ENCODE peak calls at places on chromosomes 2 and 18, in five cellular contexts. One of them, this sample, is unnamed.
A peak's percentile ranks its signal among the peaks of the same experiment; 100 is the strongest.

GRCh38 chr2:150620860-150621259 is 133.4 kb upstream of the RND3 start:
- DNase-seq in foreskin keratinocyte: no peak
- DNase-seq in BJ: no peak
- DNase-seq in upper lobe of right lung: no peak
- DNase-seq in cardiac muscle cell: no peak
- DNase-seq in this sample: no peak

GRCh38 chr2:205011031-205011430 is 465.8 kb downstream of the PARD3B start:
- DNase-seq in foreskin keratinocyte: no peak
- DNase-seq in BJ: no peak
- DNase-seq in upper lobe of right lung: no peak
- DNase-seq in cardiac muscle cell: no peak
- DNase-seq in this sample: no peak

GRCh38 chr2:10303634-10304378 is 1.1 kb downstream of the HPCAL1 start:
- DNase-seq in foreskin keratinocyte: no peak
- DNase-seq in BJ: no peak
- DNase-seq in upper lobe of right lung: peak; percentile 84
- DNase-seq in cardiac muscle cell: peak; percentile 75
- DNase-seq in this sample: peak; percentile 64

GRCh38 chr18:8794133-8794986 is 89.0 kb downstream of the MTCL1 start:
- DNase-seq in foreskin keratinocyte: peak; percentile 37
- DNase-seq in BJ: peak; percentile 82
- DNase-seq in upper lobe of right lung: no peak
- DNase-seq in cardiac muscle cell: no peak
- DNase-seq in this sample: peak; percentile 43

GRCh38 chr18:77250501-77250925 is 865 bp downstream of the GALR1 start:
- DNase-seq in foreskin keratinocyte: no peak
- DNase-seq in BJ: no peak
- DNase-seq in upper lobe of right lung: no peak
- DNase-seq in cardiac muscle cell: no peak
- DNase-seq in this sample: no peak

GRCh38 chr18:11322006-11322405 is 172.6 kb upstream of the PIEZO2 start:
- DNase-seq in foreskin keratinocyte: no peak
- DNase-seq in BJ: no peak
- DNase-seq in upper lobe of right lung: no peak
- DNase-seq in cardiac muscle cell: no peak
- DNase-seq in this sample: no peak

GRCh38 chr2:42125887-42126594 is 43.1 kb upstream of the EML4 start:
- DNase-seq in foreskin keratinocyte: no peak
- DNase-seq in BJ: no peak
- DNase-seq in upper lobe of right lung: no peak
- DNase-seq in cardiac muscle cell: no peak
- DNase-seq in this sample: no peak

GRCh38 chr2:131413148-131413747 is 49.3 kb upstream of the RAB6D start:
- DNase-seq in foreskin keratinocyte: no peak
- DNase-seq in BJ: no peak
- DNase-seq in upper lobe of right lung: no peak
- DNase-seq in cardiac muscle cell: peak; percentile 71
- DNase-seq in this sample: peak; percentile 37

GRCh38 chr18:63017977-63018376 is 301.6 kb downstream of the BCL2 start:
- DNase-seq in foreskin keratinocyte: no peak
- DNase-seq in BJ: no peak
- DNase-seq in upper lobe of right lung: no peak
- DNase-seq in cardiac muscle cell: no peak
- DNase-seq in this sample: no peak

GRCh38 chr2:239727182-239727775 is 297.9 kb downstream of the NDUFA10 start:
- DNase-seq in foreskin keratinocyte: no peak
- DNase-seq in BJ: no peak
- DNase-seq in upper lobe of right lung: peak; percentile 45
- DNase-seq in cardiac muscle cell: no peak
- DNase-seq in this sample: no peak

GRCh38 chr18:8361941-8362471 is 247.2 kb upstream of the RAB12 start:
- DNase-seq in foreskin keratinocyte: no peak
- DNase-seq in BJ: no peak
- DNase-seq in upper lobe of right lung: no peak
- DNase-seq in cardiac muscle cell: no peak
- DNase-seq in this sample: no peak

DNA sequence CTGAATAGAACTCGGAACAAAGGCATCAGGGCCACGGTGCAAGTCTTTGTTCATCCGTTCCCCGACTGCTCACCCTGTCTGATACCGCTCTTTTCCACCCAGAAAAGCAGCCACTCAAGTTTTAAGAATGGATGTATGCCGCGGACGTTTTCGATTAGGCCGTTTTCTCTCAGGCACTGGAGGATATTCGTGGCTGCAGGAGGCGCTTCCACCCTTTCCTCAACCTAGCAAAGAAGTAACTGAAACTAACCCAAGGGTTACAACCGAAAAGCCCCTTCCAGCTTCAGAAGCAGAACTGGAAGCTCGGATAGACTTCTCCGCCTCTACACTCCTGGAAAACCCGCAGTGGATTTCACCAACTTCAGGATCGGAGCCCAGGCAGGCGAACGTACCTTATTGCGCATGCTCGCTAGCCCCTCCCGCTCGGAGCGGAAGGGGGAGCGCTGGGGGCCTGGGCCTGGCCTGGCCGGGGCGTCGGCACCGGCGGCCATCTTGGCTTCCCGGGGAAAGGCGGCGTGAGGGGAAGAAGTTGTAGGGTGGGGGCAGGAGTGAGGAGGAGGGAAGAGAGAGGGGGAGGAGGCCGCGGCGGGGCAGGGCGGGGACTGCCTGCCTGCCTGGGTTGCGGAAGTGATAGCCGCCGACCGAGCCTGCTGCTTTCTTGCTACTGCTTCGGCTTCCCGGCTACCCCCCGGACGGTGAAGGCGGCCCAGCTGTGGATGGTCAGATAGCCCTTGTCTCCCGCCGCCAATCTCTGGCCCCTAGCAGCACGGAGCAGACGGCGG is at the start of gene ACTR3:
- DNase-seq in foreskin keratinocyte: peak; percentile 93
- DNase-seq in BJ: peak; percentile 92
- DNase-seq in upper lobe of right lung: peak; percentile 99
- DNase-seq in cardiac muscle cell: peak; percentile 98
- DNase-seq in this sample: peak; percentile 98
- TF ChIP-seq CTCF in foreskin keratinocyte: peak; percentile 28
- TF ChIP-seq CTCF in BJ: peak; percentile 6
- TF ChIP-seq CTCF in upper lobe of right lung: no peak
- TF ChIP-seq CTCF in cardiac muscle cell: peak; percentile 20
- TF ChIP-seq CTCF in this sample: no peak

GRCh38 chr2:71602115-71602495 is 148.7 kb downstream of the DYSF start:
- DNase-seq in foreskin keratinocyte: no peak
- DNase-seq in BJ: no peak
- DNase-seq in upper lobe of right lung: no peak
- DNase-seq in cardiac muscle cell: no peak
- DNase-seq in this sample: no peak

GRCh38 chr2:71600572-71600971 is 147.2 kb downstream of the DYSF start:
- DNase-seq in foreskin keratinocyte: no peak
- DNase-seq in BJ: no peak
- DNase-seq in upper lobe of right lung: no peak
- DNase-seq in cardiac muscle cell: no peak
- DNase-seq in this sample: no peak

GRCh38 chr2:71599646-71600236 is 146.4 kb downstream of the DYSF start:
- DNase-seq in foreskin keratinocyte: no peak
- DNase-seq in BJ: no peak
- DNase-seq in upper lobe of right lung: no peak
- DNase-seq in cardiac muscle cell: no peak
- DNase-seq in this sample: no peak

GRCh38 chr2:71602581-71602980 is 149.2 kb downstream of the DYSF start:
- DNase-seq in foreskin keratinocyte: no peak
- DNase-seq in BJ: no peak
- DNase-seq in upper lobe of right lung: peak; percentile 34
- DNase-seq in cardiac muscle cell: no peak
- DNase-seq in this sample: no peak

DNA sequence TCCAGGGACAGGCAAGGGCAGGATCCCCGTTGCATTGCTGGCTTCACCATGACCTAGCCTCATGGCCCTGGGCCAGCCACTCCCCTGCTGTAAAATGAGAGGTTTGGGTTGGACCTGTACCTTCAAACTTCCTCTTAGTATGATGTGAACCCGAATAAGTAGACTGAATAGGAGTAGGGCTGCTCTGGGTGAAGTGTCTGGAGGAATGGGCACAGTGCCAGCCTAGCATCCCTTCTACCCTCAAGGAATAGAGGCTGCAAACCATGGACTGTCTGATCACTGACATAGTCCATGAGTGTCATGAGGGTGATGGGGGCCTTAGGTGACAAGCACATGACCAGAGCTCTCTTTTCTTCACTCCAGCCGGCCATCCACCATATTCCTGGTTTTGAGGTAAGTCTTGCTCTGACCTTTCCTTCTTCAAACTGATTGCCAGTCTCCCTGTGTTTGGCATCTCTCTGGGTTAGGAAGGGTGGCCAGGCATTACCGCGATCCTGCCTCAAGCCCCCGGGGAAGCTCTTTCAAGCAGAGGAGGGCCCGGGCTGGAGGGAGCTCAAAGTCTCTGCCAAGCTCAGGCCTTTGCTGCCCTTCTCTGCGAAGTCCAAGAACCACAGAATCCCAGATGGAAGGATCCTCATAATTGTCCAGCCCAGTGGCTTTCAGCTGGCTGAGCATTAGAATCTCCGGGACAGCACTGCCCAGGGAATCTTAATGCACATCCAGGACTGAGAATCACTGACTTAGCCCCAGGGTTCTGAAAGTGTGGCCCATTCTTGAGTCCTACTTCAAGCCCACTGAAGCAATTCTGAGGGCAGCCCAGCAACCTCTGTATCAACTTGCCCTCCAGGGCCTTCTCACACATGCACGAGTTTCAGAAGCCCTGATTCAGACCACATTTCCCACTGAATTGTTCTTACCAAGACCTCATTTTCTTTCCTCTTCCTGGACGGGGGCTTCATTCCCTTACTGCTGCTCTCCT is 148.1 kb downstream of the DYSF start:
- DNase-seq in foreskin keratinocyte: no peak
- DNase-seq in BJ: no peak
- DNase-seq in upper lobe of right lung: peak; percentile 42
- DNase-seq in cardiac muscle cell: no peak
- DNase-seq in this sample: no peak
- TF ChIP-seq CTCF in foreskin keratinocyte: no peak
- TF ChIP-seq CTCF in BJ: no peak
- TF ChIP-seq CTCF in upper lobe of right lung: no peak
- TF ChIP-seq CTCF in cardiac muscle cell: no peak
- TF ChIP-seq CTCF in this sample: no peak

GRCh38 chr18:50869150-50869549 is 9.8 kb upstream of the ME2 start:
- DNase-seq in foreskin keratinocyte: no peak
- DNase-seq in BJ: no peak
- DNase-seq in upper lobe of right lung: no peak
- DNase-seq in cardiac muscle cell: no peak
- DNase-seq in this sample: no peak

GRCh38 chr18:50863840-50864239 is 15.1 kb upstream of the ME2 start:
- DNase-seq in foreskin keratinocyte: no peak
- DNase-seq in BJ: no peak
- DNase-seq in upper lobe of right lung: no peak
- DNase-seq in cardiac muscle cell: no peak
- DNase-seq in this sample: no peak

GRCh38 chr18:50862401-50862800 is 16.5 kb upstream of the ME2 start:
- DNase-seq in foreskin keratinocyte: no peak
- DNase-seq in BJ: no peak
- DNase-seq in upper lobe of right lung: no peak
- DNase-seq in cardiac muscle cell: no peak
- DNase-seq in this sample: no peak

GRCh38 chr18:50870138-50870845 is 8.6 kb upstream of the ME2 start:
- DNase-seq in foreskin keratinocyte: peak; percentile 90
- DNase-seq in BJ: peak; percentile 13
- DNase-seq in upper lobe of right lung: peak; percentile 66
- DNase-seq in cardiac muscle cell: no peak
- DNase-seq in this sample: peak; percentile 61

DNA sequence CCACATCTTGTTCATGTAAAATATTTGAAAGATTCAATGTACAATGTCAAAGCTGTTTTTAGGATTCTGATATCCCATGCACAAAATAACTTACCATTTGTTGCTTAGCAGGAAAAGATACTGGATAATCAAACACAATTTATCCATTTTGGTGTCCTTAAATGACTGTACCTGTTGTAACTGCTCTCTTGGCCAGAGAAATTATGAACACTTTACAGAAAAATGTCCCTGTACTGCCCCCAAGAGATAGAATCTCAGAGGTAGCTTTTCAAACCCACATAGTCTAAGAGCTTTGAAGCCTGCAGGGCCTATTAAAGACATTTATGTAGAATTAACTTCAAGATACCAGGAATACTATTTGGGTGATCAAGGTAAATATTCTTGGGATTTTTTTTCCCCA is 12.2 kb upstream of the ME2 start:
- DNase-seq in foreskin keratinocyte: no peak
- DNase-seq in BJ: no peak
- DNase-seq in upper lobe of right lung: no peak
- DNase-seq in cardiac muscle cell: no peak
- DNase-seq in this sample: no peak
- TF ChIP-seq CTCF in foreskin keratinocyte: peak; percentile 56
- TF ChIP-seq CTCF in BJ: no peak
- TF ChIP-seq CTCF in upper lobe of right lung: no peak
- TF ChIP-seq CTCF in cardiac muscle cell: peak; percentile 23
- TF ChIP-seq CTCF in this sample: no peak

DNA sequence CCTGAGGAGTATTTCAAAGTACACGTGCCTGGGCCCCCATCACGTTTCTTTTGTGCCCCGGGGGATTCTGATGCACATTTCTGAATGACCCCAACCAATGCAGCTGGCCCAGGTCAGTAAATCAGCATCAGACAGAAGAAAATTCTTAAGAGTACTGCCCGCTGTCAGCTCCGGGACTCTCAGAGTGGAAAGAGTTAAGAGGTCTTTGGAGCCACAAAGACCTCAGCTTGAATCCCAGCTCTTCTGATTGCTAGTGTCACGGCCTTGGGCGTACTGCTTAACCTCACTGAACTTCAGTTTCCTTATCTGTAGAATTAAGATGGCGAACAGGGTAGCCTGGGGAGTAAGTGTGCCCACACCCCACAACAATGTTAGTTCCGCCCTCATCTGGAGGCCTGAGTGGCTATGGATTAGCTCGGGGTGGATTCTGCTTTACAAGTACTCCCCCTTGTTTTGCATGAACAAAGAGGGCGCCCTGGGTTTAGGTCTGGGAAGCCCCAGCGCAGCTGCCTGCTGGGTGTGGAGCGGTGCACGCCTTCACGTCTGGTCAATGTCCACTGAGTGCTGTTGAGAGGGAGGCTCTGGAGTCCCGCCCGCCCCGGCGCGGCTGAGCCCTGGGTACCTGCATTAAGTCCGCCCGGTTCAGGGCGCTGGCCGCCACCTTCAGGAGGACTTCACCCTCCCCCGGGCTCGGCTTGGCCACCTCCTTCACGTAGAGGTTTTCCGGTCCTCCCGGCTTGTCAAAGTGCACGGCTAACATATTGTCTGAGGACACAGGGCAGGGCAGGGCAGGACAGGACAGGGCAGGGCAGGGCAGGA is 858 bp downstream of the TP53I3 start:
- DNase-seq in foreskin keratinocyte: peak; percentile 84
- DNase-seq in BJ: peak; percentile 40
- DNase-seq in upper lobe of right lung: peak; percentile 97
- DNase-seq in cardiac muscle cell: peak; percentile 95
- DNase-seq in this sample: peak; percentile 81
- TF ChIP-seq CTCF in foreskin keratinocyte: no peak
- TF ChIP-seq CTCF in BJ: no peak
- TF ChIP-seq CTCF in upper lobe of right lung: no peak
- TF ChIP-seq CTCF in cardiac muscle cell: no peak
- TF ChIP-seq CTCF in this sample: no peak

DNA sequence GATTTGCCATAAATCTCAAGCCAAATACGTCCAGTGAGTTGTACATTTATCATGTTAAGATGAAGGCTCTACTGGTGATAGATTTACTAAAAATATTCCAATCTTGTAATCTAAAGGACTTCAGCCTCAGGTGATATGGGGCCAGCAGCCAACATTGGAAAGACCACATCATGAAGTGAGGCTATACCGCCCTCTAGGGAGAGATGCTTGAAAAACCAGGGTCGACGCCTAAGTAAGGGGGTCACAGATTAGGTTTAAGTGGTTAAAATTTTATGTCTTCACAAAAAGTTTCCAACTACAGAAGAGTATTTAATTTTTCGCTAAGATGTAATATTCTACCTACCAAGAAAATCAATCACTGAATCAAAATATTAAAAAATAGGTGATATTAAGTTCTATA is 33.3 kb downstream of the DOCK10 start:
- DNase-seq in foreskin keratinocyte: no peak
- DNase-seq in BJ: no peak
- DNase-seq in upper lobe of right lung: no peak
- DNase-seq in cardiac muscle cell: peak; percentile 34
- DNase-seq in this sample: no peak
- TF ChIP-seq CTCF in foreskin keratinocyte: peak; percentile 63
- TF ChIP-seq CTCF in BJ: peak; percentile 29
- TF ChIP-seq CTCF in upper lobe of right lung: peak; percentile 32
- TF ChIP-seq CTCF in cardiac muscle cell: peak; percentile 46
- TF ChIP-seq CTCF in this sample: peak; percentile 46

This sample was measured in Calu3.